ENCODE peak calls at places on chromosomes 3 and 15, in eight cellular contexts. One of them, this sample, is unnamed.
A peak's percentile ranks its signal among the peaks of the same experiment; 100 is the strongest.

GRCh38 chr15:52480990-52481389 is 47.7 kb downstream of the MYO5A start:
- DNase-seq in kidney epithelial cell: no peak
- DNase-seq in CD4-positive, alpha-beta T cell: no peak
- DNase-seq in ACHN: no peak
- DNase-seq in HuH-7: no peak
- DNase-seq in activated CD4-positive, CD25-positive, alpha-beta regulatory T cell treated with anti-CD3 and anti-CD28 coated beads, Interleukin-2, amount 50 U/mL, for 72 hours: no peak
- DNase-seq in H4: no peak
- DNase-seq in M059J: no peak
- DNase-seq in this sample: no peak

GRCh38 chr3:81666502-81667121 is 94.8 kb downstream of the GBE1 start:
- DNase-seq in kidney epithelial cell: no peak
- DNase-seq in CD4-positive, alpha-beta T cell: no peak
- DNase-seq in ACHN: peak; percentile 26
- DNase-seq in HuH-7: no peak
- DNase-seq in activated CD4-positive, CD25-positive, alpha-beta regulatory T cell treated with anti-CD3 and anti-CD28 coated beads, Interleukin-2, amount 50 U/mL, for 72 hours: no peak
- DNase-seq in H4: no peak
- DNase-seq in M059J: peak; percentile 9
- DNase-seq in this sample: no peak

GRCh38 chr3:129289201-129289921 is 10.7 kb downstream of the HMCES start:
- DNase-seq in kidney epithelial cell: no peak
- DNase-seq in CD4-positive, alpha-beta T cell: no peak
- DNase-seq in ACHN: no peak
- DNase-seq in HuH-7: no peak
- DNase-seq in activated CD4-positive, CD25-positive, alpha-beta regulatory T cell treated with anti-CD3 and anti-CD28 coated beads, Interleukin-2, amount 50 U/mL, for 72 hours: no peak
- DNase-seq in H4: no peak
- DNase-seq in M059J: peak; percentile 87
- DNase-seq in this sample: no peak

GRCh38 chr3:52555056-52555455 is 18.7 kb downstream of the UQCC5 start:
- DNase-seq in kidney epithelial cell: no peak
- DNase-seq in CD4-positive, alpha-beta T cell: no peak
- DNase-seq in ACHN: no peak
- DNase-seq in HuH-7: no peak
- DNase-seq in activated CD4-positive, CD25-positive, alpha-beta regulatory T cell treated with anti-CD3 and anti-CD28 coated beads, Interleukin-2, amount 50 U/mL, for 72 hours: no peak
- DNase-seq in H4: no peak
- DNase-seq in M059J: no peak
- DNase-seq in this sample: no peak

GRCh38 chr15:73631915-73632669 is 1.1 kb downstream of the NPTN start:
- DNase-seq in kidney epithelial cell: no peak
- DNase-seq in CD4-positive, alpha-beta T cell: no peak
- DNase-seq in ACHN: peak; percentile 58
- DNase-seq in HuH-7: no peak
- DNase-seq in activated CD4-positive, CD25-positive, alpha-beta regulatory T cell treated with anti-CD3 and anti-CD28 coated beads, Interleukin-2, amount 50 U/mL, for 72 hours: no peak
- DNase-seq in H4: peak; percentile 33
- DNase-seq in M059J: peak; percentile 54
- DNase-seq in this sample: peak; percentile 17

GRCh38 chr3:25155696-25156471 is 272.2 kb upstream of the RARB start:
- DNase-seq in kidney epithelial cell: peak; percentile 4
- DNase-seq in CD4-positive, alpha-beta T cell: no peak
- DNase-seq in ACHN: peak; percentile 49
- DNase-seq in HuH-7: no peak
- DNase-seq in activated CD4-positive, CD25-positive, alpha-beta regulatory T cell treated with anti-CD3 and anti-CD28 coated beads, Interleukin-2, amount 50 U/mL, for 72 hours: no peak
- DNase-seq in H4: no peak
- DNase-seq in M059J: peak; percentile 25
- DNase-seq in this sample: no peak

GRCh38 chr3:17013571-17013970 is 128.8 kb downstream of the PLCL2 start:
- DNase-seq in kidney epithelial cell: no peak
- DNase-seq in CD4-positive, alpha-beta T cell: no peak
- DNase-seq in ACHN: no peak
- DNase-seq in HuH-7: no peak
- DNase-seq in activated CD4-positive, CD25-positive, alpha-beta regulatory T cell treated with anti-CD3 and anti-CD28 coated beads, Interleukin-2, amount 50 U/mL, for 72 hours: no peak
- DNase-seq in H4: no peak
- DNase-seq in M059J: no peak
- DNase-seq in this sample: no peak

GRCh38 chr3:122295286-122295685 is 29.8 kb upstream of the CSTA start:
- DNase-seq in kidney epithelial cell: no peak
- DNase-seq in CD4-positive, alpha-beta T cell: no peak
- DNase-seq in ACHN: no peak
- DNase-seq in HuH-7: no peak
- DNase-seq in activated CD4-positive, CD25-positive, alpha-beta regulatory T cell treated with anti-CD3 and anti-CD28 coated beads, Interleukin-2, amount 50 U/mL, for 72 hours: no peak
- DNase-seq in H4: no peak
- DNase-seq in M059J: no peak
- DNase-seq in this sample: no peak

GRCh38 chr15:59062985-59063384 is 42.0 kb upstream of the CCNB2 start:
- DNase-seq in kidney epithelial cell: no peak
- DNase-seq in CD4-positive, alpha-beta T cell: no peak
- DNase-seq in ACHN: no peak
- DNase-seq in HuH-7: no peak
- DNase-seq in activated CD4-positive, CD25-positive, alpha-beta regulatory T cell treated with anti-CD3 and anti-CD28 coated beads, Interleukin-2, amount 50 U/mL, for 72 hours: no peak
- DNase-seq in H4: no peak
- DNase-seq in M059J: no peak
- DNase-seq in this sample: no peak

GRCh38 chr15:70102827-70103226 is 5.1 kb upstream of the TLE3 start:
- DNase-seq in kidney epithelial cell: no peak
- DNase-seq in CD4-positive, alpha-beta T cell: no peak
- DNase-seq in ACHN: no peak
- DNase-seq in HuH-7: no peak
- DNase-seq in activated CD4-positive, CD25-positive, alpha-beta regulatory T cell treated with anti-CD3 and anti-CD28 coated beads, Interleukin-2, amount 50 U/mL, for 72 hours: no peak
- DNase-seq in H4: no peak
- DNase-seq in M059J: no peak
- DNase-seq in this sample: no peak

GRCh38 chr3:177640319-177640997 is 443.2 kb upstream of the TBL1XR1 start:
- DNase-seq in kidney epithelial cell: no peak
- DNase-seq in CD4-positive, alpha-beta T cell: no peak
- DNase-seq in ACHN: no peak
- DNase-seq in HuH-7: no peak
- DNase-seq in activated CD4-positive, CD25-positive, alpha-beta regulatory T cell treated with anti-CD3 and anti-CD28 coated beads, Interleukin-2, amount 50 U/mL, for 72 hours: no peak
- DNase-seq in H4: no peak
- DNase-seq in M059J: peak; percentile 30
- DNase-seq in this sample: no peak

GRCh38 chr15:44194397-44195150 is 497 bp downstream of the FRMD5 start:
- DNase-seq in kidney epithelial cell: no peak
- DNase-seq in CD4-positive, alpha-beta T cell: peak; percentile 39
- DNase-seq in ACHN: peak; percentile 83
- DNase-seq in HuH-7: no peak
- DNase-seq in activated CD4-positive, CD25-positive, alpha-beta regulatory T cell treated with anti-CD3 and anti-CD28 coated beads, Interleukin-2, amount 50 U/mL, for 72 hours: peak; percentile 49
- DNase-seq in H4: peak; percentile 55
- DNase-seq in M059J: peak; percentile 83
- DNase-seq in this sample: peak; percentile 53

GRCh38 chr3:112976953-112977352 is 2.0 kb upstream of the CD200R1 start:
- DNase-seq in kidney epithelial cell: no peak
- DNase-seq in CD4-positive, alpha-beta T cell: no peak
- DNase-seq in ACHN: no peak
- DNase-seq in HuH-7: no peak
- DNase-seq in activated CD4-positive, CD25-positive, alpha-beta regulatory T cell treated with anti-CD3 and anti-CD28 coated beads, Interleukin-2, amount 50 U/mL, for 72 hours: no peak
- DNase-seq in H4: no peak
- DNase-seq in M059J: no peak
- DNase-seq in this sample: no peak

GRCh38 chr3:182959474-182960350 is 20.6 kb downstream of the DCUN1D1 start:
- DNase-seq in kidney epithelial cell: no peak
- DNase-seq in CD4-positive, alpha-beta T cell: no peak
- DNase-seq in ACHN: no peak
- DNase-seq in HuH-7: no peak
- DNase-seq in activated CD4-positive, CD25-positive, alpha-beta regulatory T cell treated with anti-CD3 and anti-CD28 coated beads, Interleukin-2, amount 50 U/mL, for 72 hours: no peak
- DNase-seq in H4: no peak
- DNase-seq in M059J: peak; percentile 24
- DNase-seq in this sample: no peak

GRCh38 chr3:14536837-14537589 is 3.1 kb downstream of the GRIP2 start:
- DNase-seq in kidney epithelial cell: no peak
- DNase-seq in CD4-positive, alpha-beta T cell: no peak
- DNase-seq in ACHN: no peak
- DNase-seq in HuH-7: no peak
- DNase-seq in activated CD4-positive, CD25-positive, alpha-beta regulatory T cell treated with anti-CD3 and anti-CD28 coated beads, Interleukin-2, amount 50 U/mL, for 72 hours: no peak
- DNase-seq in H4: no peak
- DNase-seq in M059J: no peak
- DNase-seq in this sample: no peak

GRCh38 chr15:86872782-86873181 is 793.1 kb downstream of the AGBL1 start:
- DNase-seq in kidney epithelial cell: no peak
- DNase-seq in CD4-positive, alpha-beta T cell: no peak
- DNase-seq in ACHN: no peak
- DNase-seq in HuH-7: no peak
- DNase-seq in activated CD4-positive, CD25-positive, alpha-beta regulatory T cell treated with anti-CD3 and anti-CD28 coated beads, Interleukin-2, amount 50 U/mL, for 72 hours: no peak
- DNase-seq in H4: no peak
- DNase-seq in M059J: no peak
- DNase-seq in this sample: no peak

GRCh38 chr3:30355622-30356021 is 250.8 kb upstream of the TGFBR2 start:
- DNase-seq in kidney epithelial cell: peak; percentile 68
- DNase-seq in CD4-positive, alpha-beta T cell: no peak
- DNase-seq in ACHN: peak; percentile 80
- DNase-seq in HuH-7: no peak
- DNase-seq in activated CD4-positive, CD25-positive, alpha-beta regulatory T cell treated with anti-CD3 and anti-CD28 coated beads, Interleukin-2, amount 50 U/mL, for 72 hours: no peak
- DNase-seq in H4: no peak
- DNase-seq in M059J: no peak
- DNase-seq in this sample: no peak

GRCh38 chr15:82647045-82647834 is at the start of gene CPEB1:
- DNase-seq in kidney epithelial cell: no peak
- DNase-seq in CD4-positive, alpha-beta T cell: peak; percentile 40
- DNase-seq in ACHN: peak; percentile 28
- DNase-seq in HuH-7: no peak
- DNase-seq in activated CD4-positive, CD25-positive, alpha-beta regulatory T cell treated with anti-CD3 and anti-CD28 coated beads, Interleukin-2, amount 50 U/mL, for 72 hours: no peak
- DNase-seq in H4: peak; percentile 35
- DNase-seq in M059J: peak; percentile 28
- DNase-seq in this sample: peak; percentile 54

GRCh38 chr3:40020689-40021088 is 211.3 kb downstream of the MYRIP start:
- DNase-seq in kidney epithelial cell: no peak
- DNase-seq in CD4-positive, alpha-beta T cell: no peak
- DNase-seq in ACHN: no peak
- DNase-seq in HuH-7: no peak
- DNase-seq in activated CD4-positive, CD25-positive, alpha-beta regulatory T cell treated with anti-CD3 and anti-CD28 coated beads, Interleukin-2, amount 50 U/mL, for 72 hours: no peak
- DNase-seq in H4: no peak
- DNase-seq in M059J: no peak
- DNase-seq in this sample: no peak

GRCh38 chr3:192915306-192915705 is 2.4 kb downstream of the MB21D2 start:
- DNase-seq in kidney epithelial cell: no peak
- DNase-seq in CD4-positive, alpha-beta T cell: no peak
- DNase-seq in ACHN: peak; percentile 60
- DNase-seq in HuH-7: peak; percentile 32
- DNase-seq in activated CD4-positive, CD25-positive, alpha-beta regulatory T cell treated with anti-CD3 and anti-CD28 coated beads, Interleukin-2, amount 50 U/mL, for 72 hours: no peak
- DNase-seq in H4: peak; percentile 71
- DNase-seq in M059J: peak; percentile 85
- DNase-seq in this sample: no peak

GRCh38 chr15:29934251-29934650 is 112.0 kb upstream of the TJP1 start:
- DNase-seq in kidney epithelial cell: no peak
- DNase-seq in CD4-positive, alpha-beta T cell: no peak
- DNase-seq in ACHN: peak; percentile 41
- DNase-seq in HuH-7: no peak
- DNase-seq in activated CD4-positive, CD25-positive, alpha-beta regulatory T cell treated with anti-CD3 and anti-CD28 coated beads, Interleukin-2, amount 50 U/mL, for 72 hours: no peak
- DNase-seq in H4: no peak
- DNase-seq in M059J: peak; percentile 75
- DNase-seq in this sample: no peak

GRCh38 chr3:15753056-15753710 is 44.6 kb downstream of the ANKRD28 start:
- DNase-seq in kidney epithelial cell: no peak
- DNase-seq in CD4-positive, alpha-beta T cell: no peak
- DNase-seq in ACHN: no peak
- DNase-seq in HuH-7: no peak
- DNase-seq in activated CD4-positive, CD25-positive, alpha-beta regulatory T cell treated with anti-CD3 and anti-CD28 coated beads, Interleukin-2, amount 50 U/mL, for 72 hours: no peak
- DNase-seq in H4: no peak
- DNase-seq in M059J: no peak
- DNase-seq in this sample: no peak

GRCh38 chr3:141076821-141077571 is 25.8 kb downstream of the SPSB4 start:
- DNase-seq in kidney epithelial cell: no peak
- DNase-seq in CD4-positive, alpha-beta T cell: no peak
- DNase-seq in ACHN: no peak
- DNase-seq in HuH-7: no peak
- DNase-seq in activated CD4-positive, CD25-positive, alpha-beta regulatory T cell treated with anti-CD3 and anti-CD28 coated beads, Interleukin-2, amount 50 U/mL, for 72 hours: no peak
- DNase-seq in H4: no peak
- DNase-seq in M059J: no peak
- DNase-seq in this sample: peak; percentile 26

GRCh38 chr3:109460961-109461360 is 123.6 kb upstream of the DPPA4 start:
- DNase-seq in kidney epithelial cell: no peak
- DNase-seq in CD4-positive, alpha-beta T cell: no peak
- DNase-seq in ACHN: no peak
- DNase-seq in HuH-7: no peak
- DNase-seq in activated CD4-positive, CD25-positive, alpha-beta regulatory T cell treated with anti-CD3 and anti-CD28 coated beads, Interleukin-2, amount 50 U/mL, for 72 hours: no peak
- DNase-seq in H4: no peak
- DNase-seq in M059J: no peak
- DNase-seq in this sample: no peak

GRCh38 chr15:70362911-70363310 is 265.2 kb upstream of the TLE3 start:
- DNase-seq in kidney epithelial cell: no peak
- DNase-seq in CD4-positive, alpha-beta T cell: no peak
- DNase-seq in ACHN: peak; percentile 4
- DNase-seq in HuH-7: peak; percentile 85
- DNase-seq in activated CD4-positive, CD25-positive, alpha-beta regulatory T cell treated with anti-CD3 and anti-CD28 coated beads, Interleukin-2, amount 50 U/mL, for 72 hours: peak; percentile 15
- DNase-seq in H4: peak; percentile 50
- DNase-seq in M059J: peak; percentile 22
- DNase-seq in this sample: no peak

GRCh38 chr3:62101488-62101887 is 271.9 kb downstream of the FEZF2 start:
- DNase-seq in kidney epithelial cell: no peak
- DNase-seq in CD4-positive, alpha-beta T cell: no peak
- DNase-seq in ACHN: no peak
- DNase-seq in HuH-7: no peak
- DNase-seq in activated CD4-positive, CD25-positive, alpha-beta regulatory T cell treated with anti-CD3 and anti-CD28 coated beads, Interleukin-2, amount 50 U/mL, for 72 hours: no peak
- DNase-seq in H4: no peak
- DNase-seq in M059J: no peak
- DNase-seq in this sample: no peak

GRCh38 chr3:38173834-38174418 is 8.6 kb downstream of the OXSR1 start:
- DNase-seq in kidney epithelial cell: no peak
- DNase-seq in CD4-positive, alpha-beta T cell: no peak
- DNase-seq in ACHN: no peak
- DNase-seq in HuH-7: no peak
- DNase-seq in activated CD4-positive, CD25-positive, alpha-beta regulatory T cell treated with anti-CD3 and anti-CD28 coated beads, Interleukin-2, amount 50 U/mL, for 72 hours: no peak
- DNase-seq in H4: no peak
- DNase-seq in M059J: no peak
- DNase-seq in this sample: no peak